ENCODE peak calls at places on chromosomes 3 and 15, in ten cellular contexts. One of them, this sample, is unnamed.

GRCh38 chr3:129611812-129612349 is 5.4 kb upstream of the PLXND1 start:
- DNase-seq in glutamatergic neuron: no peak
- DNase-seq in GM23338: peak
- DNase-seq in stimulated activated CD8-positive, alpha-beta memory T cell treated with anti-CD3 and anti-CD28 coated beads, Interleukin-15, amount 100 ng/mL, for 24 hours: no peak
- DNase-seq in AG09309: no peak
- DNase-seq in amniotic stem cell: peak
- DNase-seq in Kasumi-1: no peak
- DNase-seq in stimulated activated CD4-positive, alpha-beta T cell treated with anti-CD3 and anti-CD28 coated beads, TNF-alpha, amount 100 ng/mL, for 4 hours: no peak
- DNase-seq in activated T-cell treated with anti-CD3 and anti-CD28 coated beads, Interleukin-2, amount 50 U/mL, for 48 hours: no peak
- DNase-seq in pulmonary artery endothelial cell: no peak
- DNase-seq in this sample: no peak

GRCh38 chr15:78073026-78073425 is 4.5 kb downstream of the TBC1D2B start:
- DNase-seq in glutamatergic neuron: no peak
- DNase-seq in amniotic stem cell: no peak
- DNase-seq in stimulated activated CD8-positive, alpha-beta memory T cell treated with anti-CD3 and anti-CD28 coated beads, Interleukin-15, amount 100 ng/mL, for 24 hours: no peak
- DNase-seq in activated T-cell treated with anti-CD3 and anti-CD28 coated beads, Interleukin-2, amount 50 U/mL, for 48 hours: no peak
- DNase-seq in Kasumi-1: no peak
- DNase-seq in stimulated activated CD4-positive, alpha-beta T cell treated with anti-CD3 and anti-CD28 coated beads, TNF-alpha, amount 100 ng/mL, for 4 hours: no peak
- DNase-seq in GM23338: no peak
- DNase-seq in pulmonary artery endothelial cell: no peak
- DNase-seq in AG09309: no peak
- DNase-seq in this sample: no peak

GRCh38 chr3:196115678-196116083 is 33.8 kb upstream of the TFRC start:
- DNase-seq in activated T-cell treated with anti-CD3 and anti-CD28 coated beads, Interleukin-2, amount 50 U/mL, for 48 hours: no peak
- DNase-seq in Kasumi-1: no peak
- DNase-seq in stimulated activated CD8-positive, alpha-beta memory T cell treated with anti-CD3 and anti-CD28 coated beads, Interleukin-15, amount 100 ng/mL, for 24 hours: no peak
- DNase-seq in pulmonary artery endothelial cell: no peak
- DNase-seq in glutamatergic neuron: no peak
- DNase-seq in amniotic stem cell: no peak
- DNase-seq in AG09309: no peak
- DNase-seq in stimulated activated CD4-positive, alpha-beta T cell treated with anti-CD3 and anti-CD28 coated beads, TNF-alpha, amount 100 ng/mL, for 4 hours: no peak
- DNase-seq in GM23338: no peak
- DNase-seq in this sample: no peak

GRCh38 chr3:127203024-127203423 is 10.1 kb downstream of the PRR23E start:
- DNase-seq in activated T-cell treated with anti-CD3 and anti-CD28 coated beads, Interleukin-2, amount 50 U/mL, for 48 hours: no peak
- DNase-seq in AG09309: no peak
- DNase-seq in Kasumi-1: no peak
- DNase-seq in GM23338: no peak
- DNase-seq in amniotic stem cell: no peak
- DNase-seq in pulmonary artery endothelial cell: no peak
- DNase-seq in glutamatergic neuron: no peak
- DNase-seq in stimulated activated CD4-positive, alpha-beta T cell treated with anti-CD3 and anti-CD28 coated beads, TNF-alpha, amount 100 ng/mL, for 4 hours: no peak
- DNase-seq in stimulated activated CD8-positive, alpha-beta memory T cell treated with anti-CD3 and anti-CD28 coated beads, Interleukin-15, amount 100 ng/mL, for 24 hours: no peak
- DNase-seq in this sample: no peak

GRCh38 chr15:58066042-58066867 is 744 bp upstream of the ALDH1A2 start:
- DNase-seq in activated T-cell treated with anti-CD3 and anti-CD28 coated beads, Interleukin-2, amount 50 U/mL, for 48 hours: peak
- DNase-seq in glutamatergic neuron: peak
- DNase-seq in pulmonary artery endothelial cell: no peak
- DNase-seq in amniotic stem cell: peak
- DNase-seq in stimulated activated CD4-positive, alpha-beta T cell treated with anti-CD3 and anti-CD28 coated beads, TNF-alpha, amount 100 ng/mL, for 4 hours: peak
- DNase-seq in AG09309: no peak
- DNase-seq in GM23338: peak
- DNase-seq in Kasumi-1: no peak
- DNase-seq in stimulated activated CD8-positive, alpha-beta memory T cell treated with anti-CD3 and anti-CD28 coated beads, Interleukin-15, amount 100 ng/mL, for 24 hours: peak
- DNase-seq in this sample: no peak

GRCh38 chr3:47661121-47661752 is 82.6 kb upstream of the CSPG5 start:
- DNase-seq in stimulated activated CD8-positive, alpha-beta memory T cell treated with anti-CD3 and anti-CD28 coated beads, Interleukin-15, amount 100 ng/mL, for 24 hours: no peak
- DNase-seq in AG09309: no peak
- DNase-seq in amniotic stem cell: no peak
- DNase-seq in activated T-cell treated with anti-CD3 and anti-CD28 coated beads, Interleukin-2, amount 50 U/mL, for 48 hours: no peak
- DNase-seq in GM23338: no peak
- DNase-seq in pulmonary artery endothelial cell: no peak
- DNase-seq in Kasumi-1: no peak
- DNase-seq in glutamatergic neuron: no peak
- DNase-seq in stimulated activated CD4-positive, alpha-beta T cell treated with anti-CD3 and anti-CD28 coated beads, TNF-alpha, amount 100 ng/mL, for 4 hours: no peak
- DNase-seq in this sample: no peak

GRCh38 chr3:151009430-151009829 is 36.9 kb upstream of the CLRN1 start:
- DNase-seq in GM23338: no peak
- DNase-seq in AG09309: no peak
- DNase-seq in amniotic stem cell: no peak
- DNase-seq in Kasumi-1: no peak
- DNase-seq in glutamatergic neuron: no peak
- DNase-seq in pulmonary artery endothelial cell: no peak
- DNase-seq in stimulated activated CD8-positive, alpha-beta memory T cell treated with anti-CD3 and anti-CD28 coated beads, Interleukin-15, amount 100 ng/mL, for 24 hours: no peak
- DNase-seq in stimulated activated CD4-positive, alpha-beta T cell treated with anti-CD3 and anti-CD28 coated beads, TNF-alpha, amount 100 ng/mL, for 4 hours: no peak
- DNase-seq in activated T-cell treated with anti-CD3 and anti-CD28 coated beads, Interleukin-2, amount 50 U/mL, for 48 hours: no peak
- DNase-seq in this sample: no peak

GRCh38 chr15:53310709-53311108 is 448.8 kb downstream of the WDR72 start:
- DNase-seq in stimulated activated CD4-positive, alpha-beta T cell treated with anti-CD3 and anti-CD28 coated beads, TNF-alpha, amount 100 ng/mL, for 4 hours: no peak
- DNase-seq in AG09309: no peak
- DNase-seq in activated T-cell treated with anti-CD3 and anti-CD28 coated beads, Interleukin-2, amount 50 U/mL, for 48 hours: no peak
- DNase-seq in amniotic stem cell: no peak
- DNase-seq in pulmonary artery endothelial cell: no peak
- DNase-seq in glutamatergic neuron: no peak
- DNase-seq in Kasumi-1: no peak
- DNase-seq in stimulated activated CD8-positive, alpha-beta memory T cell treated with anti-CD3 and anti-CD28 coated beads, Interleukin-15, amount 100 ng/mL, for 24 hours: no peak
- DNase-seq in GM23338: no peak
- DNase-seq in this sample: no peak

GRCh38 chr3:15309662-15310335 is 22.6 kb downstream of the SH3BP5 start:
- DNase-seq in pulmonary artery endothelial cell: peak
- DNase-seq in Kasumi-1: no peak
- DNase-seq in GM23338: no peak
- DNase-seq in activated T-cell treated with anti-CD3 and anti-CD28 coated beads, Interleukin-2, amount 50 U/mL, for 48 hours: peak
- DNase-seq in stimulated activated CD4-positive, alpha-beta T cell treated with anti-CD3 and anti-CD28 coated beads, TNF-alpha, amount 100 ng/mL, for 4 hours: no peak
- DNase-seq in AG09309: no peak
- DNase-seq in glutamatergic neuron: no peak
- DNase-seq in stimulated activated CD8-positive, alpha-beta memory T cell treated with anti-CD3 and anti-CD28 coated beads, Interleukin-15, amount 100 ng/mL, for 24 hours: no peak
- DNase-seq in amniotic stem cell: no peak
- DNase-seq in this sample: no peak

GRCh38 chr3:159252772-159253384 is 451.0 kb downstream of the MFSD1 start:
- DNase-seq in amniotic stem cell: peak
- DNase-seq in Kasumi-1: peak
- DNase-seq in AG09309: peak
- DNase-seq in activated T-cell treated with anti-CD3 and anti-CD28 coated beads, Interleukin-2, amount 50 U/mL, for 48 hours: no peak
- DNase-seq in pulmonary artery endothelial cell: peak
- DNase-seq in stimulated activated CD4-positive, alpha-beta T cell treated with anti-CD3 and anti-CD28 coated beads, TNF-alpha, amount 100 ng/mL, for 4 hours: no peak
- DNase-seq in GM23338: peak
- DNase-seq in stimulated activated CD8-positive, alpha-beta memory T cell treated with anti-CD3 and anti-CD28 coated beads, Interleukin-15, amount 100 ng/mL, for 24 hours: no peak
- DNase-seq in glutamatergic neuron: no peak
- DNase-seq in this sample: no peak

GRCh38 chr15:36363335-36363734 is 216.1 kb upstream of the CDIN1 start:
- DNase-seq in amniotic stem cell: no peak
- DNase-seq in activated T-cell treated with anti-CD3 and anti-CD28 coated beads, Interleukin-2, amount 50 U/mL, for 48 hours: no peak
- DNase-seq in AG09309: no peak
- DNase-seq in Kasumi-1: no peak
- DNase-seq in GM23338: no peak
- DNase-seq in stimulated activated CD4-positive, alpha-beta T cell treated with anti-CD3 and anti-CD28 coated beads, TNF-alpha, amount 100 ng/mL, for 4 hours: no peak
- DNase-seq in glutamatergic neuron: no peak
- DNase-seq in pulmonary artery endothelial cell: no peak
- DNase-seq in stimulated activated CD8-positive, alpha-beta memory T cell treated with anti-CD3 and anti-CD28 coated beads, Interleukin-15, amount 100 ng/mL, for 24 hours: no peak
- DNase-seq in this sample: no peak

GRCh38 chr3:123759311-123759710 is 124.8 kb downstream of the MYLK start:
- DNase-seq in Kasumi-1: no peak
- DNase-seq in AG09309: no peak
- DNase-seq in amniotic stem cell: no peak
- DNase-seq in glutamatergic neuron: no peak
- DNase-seq in pulmonary artery endothelial cell: no peak
- DNase-seq in activated T-cell treated with anti-CD3 and anti-CD28 coated beads, Interleukin-2, amount 50 U/mL, for 48 hours: no peak
- DNase-seq in stimulated activated CD8-positive, alpha-beta memory T cell treated with anti-CD3 and anti-CD28 coated beads, Interleukin-15, amount 100 ng/mL, for 24 hours: no peak
- DNase-seq in stimulated activated CD4-positive, alpha-beta T cell treated with anti-CD3 and anti-CD28 coated beads, TNF-alpha, amount 100 ng/mL, for 4 hours: no peak
- DNase-seq in GM23338: no peak
- DNase-seq in this sample: no peak

GRCh38 chr3:135788978-135789377 is 176.6 kb upstream of the PPP2R3A start:
- DNase-seq in stimulated activated CD8-positive, alpha-beta memory T cell treated with anti-CD3 and anti-CD28 coated beads, Interleukin-15, amount 100 ng/mL, for 24 hours: no peak
- DNase-seq in glutamatergic neuron: no peak
- DNase-seq in GM23338: no peak
- DNase-seq in pulmonary artery endothelial cell: no peak
- DNase-seq in Kasumi-1: no peak
- DNase-seq in amniotic stem cell: no peak
- DNase-seq in stimulated activated CD4-positive, alpha-beta T cell treated with anti-CD3 and anti-CD28 coated beads, TNF-alpha, amount 100 ng/mL, for 4 hours: no peak
- DNase-seq in activated T-cell treated with anti-CD3 and anti-CD28 coated beads, Interleukin-2, amount 50 U/mL, for 48 hours: no peak
- DNase-seq in AG09309: no peak
- DNase-seq in this sample: no peak

GRCh38 chr3:196650740-196651311 is 11.3 kb downstream of the NRROS start:
- DNase-seq in stimulated activated CD8-positive, alpha-beta memory T cell treated with anti-CD3 and anti-CD28 coated beads, Interleukin-15, amount 100 ng/mL, for 24 hours: no peak
- DNase-seq in pulmonary artery endothelial cell: peak
- DNase-seq in amniotic stem cell: peak
- DNase-seq in AG09309: peak
- DNase-seq in activated T-cell treated with anti-CD3 and anti-CD28 coated beads, Interleukin-2, amount 50 U/mL, for 48 hours: no peak
- DNase-seq in stimulated activated CD4-positive, alpha-beta T cell treated with anti-CD3 and anti-CD28 coated beads, TNF-alpha, amount 100 ng/mL, for 4 hours: no peak
- DNase-seq in glutamatergic neuron: no peak
- DNase-seq in GM23338: no peak
- DNase-seq in Kasumi-1: peak
- DNase-seq in this sample: no peak

GRCh38 chr15:95559875-95560394 is 770.6 kb upstream of the NR2F2 start:
- DNase-seq in activated T-cell treated with anti-CD3 and anti-CD28 coated beads, Interleukin-2, amount 50 U/mL, for 48 hours: no peak
- DNase-seq in GM23338: no peak
- DNase-seq in stimulated activated CD8-positive, alpha-beta memory T cell treated with anti-CD3 and anti-CD28 coated beads, Interleukin-15, amount 100 ng/mL, for 24 hours: no peak
- DNase-seq in Kasumi-1: no peak
- DNase-seq in AG09309: peak
- DNase-seq in stimulated activated CD4-positive, alpha-beta T cell treated with anti-CD3 and anti-CD28 coated beads, TNF-alpha, amount 100 ng/mL, for 4 hours: no peak
- DNase-seq in amniotic stem cell: peak
- DNase-seq in pulmonary artery endothelial cell: peak
- DNase-seq in glutamatergic neuron: no peak
- DNase-seq in this sample: no peak

GRCh38 chr3:71090207-71090606 is 493.3 kb downstream of the FOXP1 start:
- DNase-seq in stimulated activated CD8-positive, alpha-beta memory T cell treated with anti-CD3 and anti-CD28 coated beads, Interleukin-15, amount 100 ng/mL, for 24 hours: no peak
- DNase-seq in activated T-cell treated with anti-CD3 and anti-CD28 coated beads, Interleukin-2, amount 50 U/mL, for 48 hours: no peak
- DNase-seq in Kasumi-1: no peak
- DNase-seq in GM23338: no peak
- DNase-seq in AG09309: no peak
- DNase-seq in stimulated activated CD4-positive, alpha-beta T cell treated with anti-CD3 and anti-CD28 coated beads, TNF-alpha, amount 100 ng/mL, for 4 hours: no peak
- DNase-seq in pulmonary artery endothelial cell: no peak
- DNase-seq in glutamatergic neuron: no peak
- DNase-seq in amniotic stem cell: no peak
- DNase-seq in this sample: no peak

GRCh38 chr3:187689984-187690383 is 12.4 kb downstream of the RTP2 start:
- DNase-seq in amniotic stem cell: no peak
- DNase-seq in stimulated activated CD8-positive, alpha-beta memory T cell treated with anti-CD3 and anti-CD28 coated beads, Interleukin-15, amount 100 ng/mL, for 24 hours: no peak
- DNase-seq in stimulated activated CD4-positive, alpha-beta T cell treated with anti-CD3 and anti-CD28 coated beads, TNF-alpha, amount 100 ng/mL, for 4 hours: no peak
- DNase-seq in glutamatergic neuron: no peak
- DNase-seq in pulmonary artery endothelial cell: no peak
- DNase-seq in AG09309: no peak
- DNase-seq in GM23338: no peak
- DNase-seq in activated T-cell treated with anti-CD3 and anti-CD28 coated beads, Interleukin-2, amount 50 U/mL, for 48 hours: no peak
- DNase-seq in Kasumi-1: no peak
- DNase-seq in this sample: no peak

GRCh38 chr3:139988472-139988871 is 53.5 kb downstream of the CLSTN2 start:
- DNase-seq in amniotic stem cell: no peak
- DNase-seq in pulmonary artery endothelial cell: no peak
- DNase-seq in activated T-cell treated with anti-CD3 and anti-CD28 coated beads, Interleukin-2, amount 50 U/mL, for 48 hours: no peak
- DNase-seq in Kasumi-1: no peak
- DNase-seq in stimulated activated CD8-positive, alpha-beta memory T cell treated with anti-CD3 and anti-CD28 coated beads, Interleukin-15, amount 100 ng/mL, for 24 hours: no peak
- DNase-seq in glutamatergic neuron: no peak
- DNase-seq in GM23338: no peak
- DNase-seq in AG09309: no peak
- DNase-seq in stimulated activated CD4-positive, alpha-beta T cell treated with anti-CD3 and anti-CD28 coated beads, TNF-alpha, amount 100 ng/mL, for 4 hours: no peak
- DNase-seq in this sample: no peak

GRCh38 chr3:65955792-65956477 is 82.8 kb downstream of the MAGI1 start:
- DNase-seq in amniotic stem cell: no peak
- DNase-seq in stimulated activated CD8-positive, alpha-beta memory T cell treated with anti-CD3 and anti-CD28 coated beads, Interleukin-15, amount 100 ng/mL, for 24 hours: no peak
- DNase-seq in Kasumi-1: no peak
- DNase-seq in activated T-cell treated with anti-CD3 and anti-CD28 coated beads, Interleukin-2, amount 50 U/mL, for 48 hours: no peak
- DNase-seq in stimulated activated CD4-positive, alpha-beta T cell treated with anti-CD3 and anti-CD28 coated beads, TNF-alpha, amount 100 ng/mL, for 4 hours: no peak
- DNase-seq in GM23338: no peak
- DNase-seq in AG09309: no peak
- DNase-seq in pulmonary artery endothelial cell: no peak
- DNase-seq in glutamatergic neuron: no peak
- DNase-seq in this sample: no peak

GRCh38 chr3:148077318-148077923 is 620.3 kb upstream of the AGTR1 start:
- DNase-seq in AG09309: no peak
- DNase-seq in Kasumi-1: peak
- DNase-seq in glutamatergic neuron: no peak
- DNase-seq in stimulated activated CD8-positive, alpha-beta memory T cell treated with anti-CD3 and anti-CD28 coated beads, Interleukin-15, amount 100 ng/mL, for 24 hours: no peak
- DNase-seq in stimulated activated CD4-positive, alpha-beta T cell treated with anti-CD3 and anti-CD28 coated beads, TNF-alpha, amount 100 ng/mL, for 4 hours: no peak
- DNase-seq in GM23338: peak
- DNase-seq in activated T-cell treated with anti-CD3 and anti-CD28 coated beads, Interleukin-2, amount 50 U/mL, for 48 hours: no peak
- DNase-seq in pulmonary artery endothelial cell: no peak
- DNase-seq in amniotic stem cell: no peak
- DNase-seq in this sample: no peak

GRCh38 chr3:37997321-37997720 is 6.7 kb downstream of the VILL start:
- DNase-seq in activated T-cell treated with anti-CD3 and anti-CD28 coated beads, Interleukin-2, amount 50 U/mL, for 48 hours: no peak
- DNase-seq in glutamatergic neuron: no peak
- DNase-seq in amniotic stem cell: no peak
- DNase-seq in stimulated activated CD8-positive, alpha-beta memory T cell treated with anti-CD3 and anti-CD28 coated beads, Interleukin-15, amount 100 ng/mL, for 24 hours: no peak
- DNase-seq in pulmonary artery endothelial cell: no peak
- DNase-seq in Kasumi-1: no peak
- DNase-seq in stimulated activated CD4-positive, alpha-beta T cell treated with anti-CD3 and anti-CD28 coated beads, TNF-alpha, amount 100 ng/mL, for 4 hours: no peak
- DNase-seq in GM23338: no peak
- DNase-seq in AG09309: no peak
- DNase-seq in this sample: no peak

GRCh38 chr3:4741404-4742307 is 237.6 kb upstream of the BHLHE40 start:
- DNase-seq in stimulated activated CD8-positive, alpha-beta memory T cell treated with anti-CD3 and anti-CD28 coated beads, Interleukin-15, amount 100 ng/mL, for 24 hours: no peak
- DNase-seq in Kasumi-1: peak
- DNase-seq in stimulated activated CD4-positive, alpha-beta T cell treated with anti-CD3 and anti-CD28 coated beads, TNF-alpha, amount 100 ng/mL, for 4 hours: no peak
- DNase-seq in GM23338: no peak
- DNase-seq in glutamatergic neuron: no peak
- DNase-seq in pulmonary artery endothelial cell: peak
- DNase-seq in AG09309: peak
- DNase-seq in amniotic stem cell: peak
- DNase-seq in activated T-cell treated with anti-CD3 and anti-CD28 coated beads, Interleukin-2, amount 50 U/mL, for 48 hours: peak
- DNase-seq in this sample: no peak

GRCh38 chr3:197256836-197257444 is 41.5 kb downstream of the DLG1 start:
- DNase-seq in Kasumi-1: peak
- DNase-seq in stimulated activated CD8-positive, alpha-beta memory T cell treated with anti-CD3 and anti-CD28 coated beads, Interleukin-15, amount 100 ng/mL, for 24 hours: no peak
- DNase-seq in stimulated activated CD4-positive, alpha-beta T cell treated with anti-CD3 and anti-CD28 coated beads, TNF-alpha, amount 100 ng/mL, for 4 hours: no peak
- DNase-seq in activated T-cell treated with anti-CD3 and anti-CD28 coated beads, Interleukin-2, amount 50 U/mL, for 48 hours: no peak
- DNase-seq in glutamatergic neuron: no peak
- DNase-seq in AG09309: peak
- DNase-seq in GM23338: peak
- DNase-seq in pulmonary artery endothelial cell: peak
- DNase-seq in amniotic stem cell: no peak
- DNase-seq in this sample: no peak

GRCh38 chr15:63920504-63921178 is 86.9 kb upstream of the HERC1 start:
- DNase-seq in Kasumi-1: no peak
- DNase-seq in AG09309: no peak
- DNase-seq in stimulated activated CD4-positive, alpha-beta T cell treated with anti-CD3 and anti-CD28 coated beads, TNF-alpha, amount 100 ng/mL, for 4 hours: no peak
- DNase-seq in stimulated activated CD8-positive, alpha-beta memory T cell treated with anti-CD3 and anti-CD28 coated beads, Interleukin-15, amount 100 ng/mL, for 24 hours: no peak
- DNase-seq in GM23338: no peak
- DNase-seq in pulmonary artery endothelial cell: no peak
- DNase-seq in activated T-cell treated with anti-CD3 and anti-CD28 coated beads, Interleukin-2, amount 50 U/mL, for 48 hours: no peak
- DNase-seq in glutamatergic neuron: no peak
- DNase-seq in amniotic stem cell: no peak
- DNase-seq in this sample: no peak

GRCh38 chr3:57889807-57890206 is 118.4 kb upstream of the FLNB start:
- DNase-seq in stimulated activated CD8-positive, alpha-beta memory T cell treated with anti-CD3 and anti-CD28 coated beads, Interleukin-15, amount 100 ng/mL, for 24 hours: no peak
- DNase-seq in activated T-cell treated with anti-CD3 and anti-CD28 coated beads, Interleukin-2, amount 50 U/mL, for 48 hours: no peak
- DNase-seq in GM23338: no peak
- DNase-seq in pulmonary artery endothelial cell: no peak
- DNase-seq in AG09309: no peak
- DNase-seq in stimulated activated CD4-positive, alpha-beta T cell treated with anti-CD3 and anti-CD28 coated beads, TNF-alpha, amount 100 ng/mL, for 4 hours: no peak
- DNase-seq in amniotic stem cell: no peak
- DNase-seq in Kasumi-1: no peak
- DNase-seq in glutamatergic neuron: no peak
- DNase-seq in this sample: no peak

GRCh38 chr3:28081533-28081947 is 159.9 kb upstream of the CMC1 start:
- DNase-seq in amniotic stem cell: no peak
- DNase-seq in pulmonary artery endothelial cell: no peak
- DNase-seq in glutamatergic neuron: no peak
- DNase-seq in Kasumi-1: no peak
- DNase-seq in activated T-cell treated with anti-CD3 and anti-CD28 coated beads, Interleukin-2, amount 50 U/mL, for 48 hours: no peak
- DNase-seq in AG09309: no peak
- DNase-seq in stimulated activated CD8-positive, alpha-beta memory T cell treated with anti-CD3 and anti-CD28 coated beads, Interleukin-15, amount 100 ng/mL, for 24 hours: no peak
- DNase-seq in stimulated activated CD4-positive, alpha-beta T cell treated with anti-CD3 and anti-CD28 coated beads, TNF-alpha, amount 100 ng/mL, for 4 hours: no peak
- DNase-seq in GM23338: peak
- DNase-seq in this sample: no peak

GRCh38 chr15:63065262-63066234 is 23.0 kb downstream of the TPM1 start:
- DNase-seq in Kasumi-1: no peak
- DNase-seq in pulmonary artery endothelial cell: no peak
- DNase-seq in stimulated activated CD4-positive, alpha-beta T cell treated with anti-CD3 and anti-CD28 coated beads, TNF-alpha, amount 100 ng/mL, for 4 hours: no peak
- DNase-seq in AG09309: no peak
- DNase-seq in activated T-cell treated with anti-CD3 and anti-CD28 coated beads, Interleukin-2, amount 50 U/mL, for 48 hours: no peak
- DNase-seq in glutamatergic neuron: no peak
- DNase-seq in stimulated activated CD8-positive, alpha-beta memory T cell treated with anti-CD3 and anti-CD28 coated beads, Interleukin-15, amount 100 ng/mL, for 24 hours: no peak
- DNase-seq in GM23338: peak
- DNase-seq in amniotic stem cell: no peak
- DNase-seq in this sample: no peak

GRCh38 chr15:99844150-99844549 is 110.9 kb upstream of the LYSMD4 start:
- DNase-seq in AG09309: no peak
- DNase-seq in activated T-cell treated with anti-CD3 and anti-CD28 coated beads, Interleukin-2, amount 50 U/mL, for 48 hours: no peak
- DNase-seq in stimulated activated CD4-positive, alpha-beta T cell treated with anti-CD3 and anti-CD28 coated beads, TNF-alpha, amount 100 ng/mL, for 4 hours: no peak
- DNase-seq in Kasumi-1: no peak
- DNase-seq in pulmonary artery endothelial cell: no peak
- DNase-seq in glutamatergic neuron: no peak
- DNase-seq in stimulated activated CD8-positive, alpha-beta memory T cell treated with anti-CD3 and anti-CD28 coated beads, Interleukin-15, amount 100 ng/mL, for 24 hours: no peak
- DNase-seq in amniotic stem cell: no peak
- DNase-seq in GM23338: no peak
- DNase-seq in this sample: no peak

This sample was measured in activated CD4-positive, CD25-positive, alpha-beta regulatory T cell treated with anti-CD3 and anti-CD28 coated beads, Interleukin-2, amount 50 U/mL, for 16 hours.